ENCODE peak calls at places on chromosomes 5 and 9, in five cellular contexts. M is HCT116, G is brain microvascular endothelial cell, L is mesenchymal stem cell, N is Peyer's patch. U is an unnamed sample.

GRCh38 chr9:116992870-116993269 is 305.8 kb downstream of the TRIM32 start:
- DNase-seq in G (no peak), L (peak; percentile 35), N (no peak), M (no peak), U (no peak)

GRCh38 chr5:58462623-58463230 is 2.8 kb upstream of the PLK2 start:
- DNase-seq in M (peak; percentile 61), G (peak; percentile 74), N (peak; percentile 61), L (peak; percentile 79), U (no peak)

GRCh38 chr9:134681061-134681661 is 39.6 kb downstream of the COL5A1 start:
- DNase-seq in N (no peak), L (peak; percentile 69), G (peak; percentile 39), M (no peak), U (peak; percentile 30)

GRCh38 chr5:170681013-170681433 is 102.5 kb upstream of the GABRP start:
- DNase-seq in M (no peak), G (peak; percentile 23), L (peak; percentile 62), N (no peak), U (no peak)

GRCh38 chr5:97046270-97046982 is 96.0 kb downstream of the LIX1 start:
- DNase-seq in M (no peak), L (no peak), N (no peak), G (no peak), U (no peak)

GRCh38 chr9:95284152-95284551 is 33.4 kb downstream of the FANCC start:
- DNase-seq in G (no peak), M (no peak), N (no peak), L (peak; percentile 86), U (no peak)

GRCh38 chr9:30851600-30851999 is 1532.8 kb upstream of the ACO1 start:
- DNase-seq in N (no peak), L (no peak), M (no peak), G (no peak), U (no peak)

GRCh38 chr5:9288234-9288633 is 257.6 kb downstream of the SEMA5A start:
- DNase-seq in L (no peak), M (no peak), G (no peak), N (no peak), U (no peak)

GRCh38 chr5:67773439-67773988 is 442.0 kb upstream of the PIK3R1 start:
- DNase-seq in G (peak; percentile 16), N (peak; percentile 48), M (peak; percentile 50), L (peak; percentile 29), U (no peak)

GRCh38 chr9:112437406-112437805 is 49.2 kb upstream of the KIAA1958 start:
- DNase-seq in N (no peak), G (no peak), M (no peak), L (no peak), U (no peak)

GRCh38 chr5:5726401-5726800 is 303.9 kb downstream of the ICE1 start:
- DNase-seq in G (no peak), L (no peak), M (no peak), N (no peak), U (no peak)

GRCh38 chr5:166716856-166717492 is 1574.5 kb upstream of the WWC1 start:
- DNase-seq in G (no peak), L (no peak), M (no peak), N (no peak), U (no peak)

GRCh38 chr5:76850543-76851140 is 828 bp downstream of the S100Z start:
- DNase-seq in L (no peak), M (no peak), N (no peak), G (no peak), U (no peak)

GRCh38 chr5:127599321-127599720 is 49.6 kb upstream of the CTXN3 start:
- DNase-seq in G (no peak), L (no peak), N (no peak), M (no peak), U (no peak)

GRCh38 chr9:83957029-83957513 is 22.9 kb downstream of the HNRNPK start:
- DNase-seq in M (no peak), L (no peak), N (no peak), G (no peak), U (no peak)

GRCh38 chr5:88776692-88777091 is 106.3 kb downstream of the MEF2C start:
- DNase-seq in M (no peak), G (no peak), L (no peak), N (peak; percentile 69), U (no peak)

GRCh38 chr5:72347801-72348305 is 27.7 kb downstream of the PTCD2 start:
- DNase-seq in L (peak; percentile 97), N (no peak), M (peak; percentile 48), G (peak; percentile 90), U (no peak)

GRCh38 chr9:121779381-121780117 is 128.1 kb downstream of the DAB2IP start:
- DNase-seq in G (peak; percentile 72), L (peak; percentile 63), N (no peak), M (no peak), U (no peak)

GRCh38 chr5:73448451-73449136 is at the start of gene FOXD1:
- DNase-seq in M (peak; percentile 92), N (peak; percentile 89), G (peak; percentile 95), L (peak; percentile 94), U (peak; percentile 83)
- H3K27me3 ChIP-seq in M (no peaks in the 10 kb centered on the region), N (peaks cover 57% of the 10 kb centered on the region), G (no peaks in the 10 kb centered on the region), L (peaks cover 83% of the 10 kb centered on the region), U (peaks cover 88% of the 10 kb centered on the region)

DNA sequence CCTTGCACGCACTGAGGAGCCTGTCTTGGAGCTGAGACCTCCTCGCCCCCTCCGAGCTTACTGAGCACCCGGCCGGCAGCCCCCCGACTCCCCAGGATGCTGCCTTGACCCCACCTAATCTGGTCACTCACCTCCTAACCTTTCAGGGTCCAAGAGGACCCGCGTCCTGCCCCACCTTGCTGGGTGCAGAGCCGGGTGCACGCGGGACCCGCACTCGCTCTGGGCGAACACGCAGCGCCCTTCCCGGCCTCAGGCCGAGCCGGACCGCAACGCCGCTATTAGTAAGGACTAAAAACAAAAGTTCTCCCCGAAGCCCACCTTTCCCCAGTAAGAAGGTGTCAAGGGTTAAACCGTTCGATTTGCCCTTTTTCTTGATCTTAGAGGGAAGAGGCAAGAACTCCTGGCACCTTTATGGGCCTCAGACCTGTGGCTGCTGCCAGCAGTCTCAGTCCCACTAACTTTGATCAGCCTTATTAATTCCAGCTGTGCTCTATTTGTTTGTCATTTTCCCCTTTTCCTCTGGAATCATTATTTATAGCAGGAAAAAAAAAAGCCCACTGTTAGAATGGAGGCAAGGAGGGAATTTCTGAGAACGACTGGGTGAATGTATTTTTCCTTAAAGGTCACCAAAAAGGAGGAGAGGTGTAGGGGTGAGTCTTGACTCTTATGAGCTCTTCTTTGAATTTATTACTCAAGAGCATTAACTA is 10.5 kb downstream of the IRX2 start:
- DNase-seq in G (no peak), M (no peak), L (no peak), N (no peak), U (no peak)
- H3K27me3 ChIP-seq in G (peaks cover 38% of the 10 kb centered on the region), M (no peaks in the 10 kb centered on the region), L (no peaks in the 10 kb centered on the region), N (peaks cover 34% of the 10 kb centered on the region), U (peaks cover 73% of the 10 kb centered on the region)

DNA sequence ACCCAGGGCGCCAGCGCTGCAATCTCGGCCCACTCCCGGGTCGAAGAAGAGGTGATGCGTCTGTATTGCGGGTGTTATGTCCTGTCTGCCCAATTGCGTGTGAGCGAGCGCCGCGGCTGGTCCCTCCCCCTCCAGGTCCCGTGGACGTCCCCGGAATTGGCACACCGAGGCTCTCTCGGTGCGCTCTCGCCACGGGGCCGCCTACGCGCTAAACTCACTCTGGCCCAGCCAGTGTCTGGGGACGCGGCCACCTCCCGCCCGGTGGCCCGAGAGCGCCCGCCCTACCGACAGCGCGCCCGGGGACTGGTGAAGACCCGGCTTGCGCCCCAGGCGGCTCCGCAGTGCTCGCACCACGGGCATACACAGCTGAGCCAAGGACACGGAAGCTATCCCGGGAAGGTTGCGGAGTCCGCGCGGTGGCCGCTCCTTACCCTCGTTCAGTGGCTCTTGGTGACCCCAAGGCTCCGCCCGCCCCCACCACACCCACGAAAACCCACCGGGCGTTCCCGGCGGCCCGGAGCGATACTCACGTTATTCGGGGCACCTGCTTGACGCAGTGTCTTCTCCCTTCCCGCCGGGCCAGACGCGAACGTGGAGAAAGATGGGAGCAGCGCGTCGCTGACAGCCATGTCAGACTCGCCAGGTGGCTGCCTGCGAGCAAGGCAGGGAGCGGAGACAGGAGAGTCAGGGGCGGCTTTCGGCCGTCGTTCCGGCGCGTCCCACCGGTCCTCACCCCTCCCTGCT is 997 bp downstream of the KLF4 start:
- DNase-seq in N (peak; percentile 85), L (peak; percentile 78), M (no peak), G (peak; percentile 47), U (peak; percentile 90)
- H3K27me3 ChIP-seq in N (no peaks in the 10 kb centered on the region), L (no peaks in the 10 kb centered on the region), M (no peaks in the 10 kb centered on the region), G (peaks cover 1% of the 10 kb centered on the region), U (no peaks in the 10 kb centered on the region)

GRCh38 chr5:51377151-51378060 is 5.8 kb upstream of the ISL1 start:
- DNase-seq in M (no peak), G (no peak), L (no peak), N (no peak), U (no peak)
- H3K27me3 ChIP-seq in M (no peaks in the 10 kb centered on the region), G (peaks cover 37% of the 10 kb centered on the region), L (peaks cover 61% of the 10 kb centered on the region), N (peaks cover 13% of the 10 kb centered on the region), U (peaks cover 87% of the 10 kb centered on the region)

DNA sequence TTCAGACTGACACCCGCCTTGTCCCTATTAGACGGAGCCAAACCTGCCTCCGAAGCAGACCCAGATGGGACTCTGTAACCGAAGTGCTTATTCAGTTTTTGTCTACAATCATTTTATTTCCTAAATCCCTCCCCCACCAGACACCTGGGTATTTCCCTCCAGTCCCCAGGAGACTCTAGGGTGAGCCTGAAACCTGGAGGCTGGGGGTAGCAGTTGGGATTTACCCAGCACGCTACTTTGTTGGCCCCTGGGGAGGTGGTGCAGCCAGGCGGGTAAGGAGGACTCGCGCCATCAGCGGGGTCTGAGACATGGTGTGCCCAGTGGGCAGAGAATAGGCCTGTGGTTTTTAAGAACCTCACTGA is 1.3 kb upstream of the LHX2 start:
- DNase-seq in L (no peak), M (no peak), N (no peak), G (no peak), U (no peak)
- H3K27me3 ChIP-seq in L (peaks cover 94% of the 10 kb centered on the region), M (peaks cover 38% of the 10 kb centered on the region), N (peaks cover 94% of the 10 kb centered on the region), G (peaks cover 95% of the 10 kb centered on the region), U (peaks cover 98% of the 10 kb centered on the region)

GRCh38 chr5:54887663-54888062 is 97.7 kb downstream of the ESM1 start:
- DNase-seq in M (no peak), G (no peak), N (no peak), L (no peak), U (no peak)
- H3K27me3 ChIP-seq in M (no peaks in the 10 kb centered on the region), G (peaks cover 10% of the 10 kb centered on the region), N (peaks cover 5% of the 10 kb centered on the region), L (peaks cover 8% of the 10 kb centered on the region), U (peaks cover 22% of the 10 kb centered on the region)

GRCh38 chr9:133578524-133579230 is 30.5 kb downstream of the FAM163B start:
- DNase-seq in L (no peak), N (no peak), G (no peak), M (no peak), U (no peak)
- H3K27me3 ChIP-seq in L (peaks cover 85% of the 10 kb centered on the region), N (no peaks in the 10 kb centered on the region), G (no peaks in the 10 kb centered on the region), M (no peaks in the 10 kb centered on the region), U (peaks cover 35% of the 10 kb centered on the region)

GRCh38 chr5:107670028-107670926 is 460 bp downstream of the EFNA5 start:
- DNase-seq in M (no peak), G (peak; percentile 20), N (no peak), L (peak; percentile 58), U (peak; percentile 79)

GRCh38 chr5:107670927-107671741 is at the start of gene EFNA5:
- DNase-seq in N (no peak), L (peak; percentile 71), G (peak; percentile 37), M (peak; percentile 26), U (peak; percentile 38)

GRCh38 chr5:107668154-107668932 is 2.4 kb downstream of the EFNA5 start:
- DNase-seq in N (no peak), L (no peak), G (peak; percentile 11), M (no peak), U (no peak)

GRCh38 chr5:107669543-107670027 is 1.2 kb downstream of the EFNA5 start:
- DNase-seq in L (peak; percentile 47), G (peak; percentile 22), M (no peak), N (no peak), U (peak; percentile 80)

GRCh38 chr5:107668933-107669542 is 1.7 kb downstream of the EFNA5 start:
- DNase-seq in G (peak; percentile 5), N (no peak), M (no peak), L (peak; percentile 36), U (peak; percentile 50)
- H3K27me3 ChIP-seq in G (no peaks in the 10 kb centered on the region), N (no peaks in the 10 kb centered on the region), M (no peaks in the 10 kb centered on the region), L (no peaks in the 10 kb centered on the region), U (peaks cover 86% of the 10 kb centered on the region)

U was measured in left lung.